ENCODE peak calls at places on chromosomes 13 and 19, in seven cellular contexts. H, V, B, C, K, N and P are unnamed samples.

GRCh38 chr13:74883834-74884233 is 598.1 kb downstream of the TBC1D4 start:
- DNase-seq in H (no peak), V (no peak), B (no peak), C (no peak), K (no peak), N (no peak), P (no peak)

GRCh38 chr19:5436101-5436947 is 18.9 kb upstream of the ZNRF4 start:
- DNase-seq in H (no peak), V (no peak), B (no peak), C (no peak), K (no peak), N (no peak), P (no peak)

GRCh38 chr13:95426631-95427030 is 125.4 kb upstream of the ABCC4 start:
- DNase-seq in H (no peak), V (no peak), B (no peak), C (no peak), K (no peak), N (no peak), P (no peak)

GRCh38 chr13:108269601-108270328 is at the start of gene TNFSF13B:
- DNase-seq in H (no peak), V (no peak), B (peak; percentile 93), C (no peak), K (peak; percentile 57), N (peak; percentile 43), P (peak; percentile 14)

GRCh38 chr13:33073338-33073737 is 57.1 kb downstream of the KL start:
- DNase-seq in H (no peak), V (no peak), B (no peak), C (no peak), K (no peak), N (no peak), P (no peak)

GRCh38 chr19:39845621-39846175 is 481 bp downstream of the FBL start:
- DNase-seq in H (no peak), V (no peak), B (no peak), C (no peak), K (no peak), N (no peak), P (no peak)

GRCh38 chr13:23909606-23910005 is 12.3 kb upstream of the C1QTNF9B start:
- DNase-seq in H (no peak), V (no peak), B (no peak), C (no peak), K (no peak), N (no peak), P (no peak)

GRCh38 chr13:26926371-26926770 is 165.8 kb upstream of the GPR12 start:
- DNase-seq in H (no peak), V (no peak), B (no peak), C (no peak), K (no peak), N (no peak), P (no peak)

GRCh38 chr19:20397292-20397691 is 168.3 kb downstream of the ZNF737 start:
- DNase-seq in H (no peak), V (no peak), B (no peak), C (no peak), K (no peak), N (no peak), P (no peak)

GRCh38 chr13:111610077-111610476 is 289.6 kb downstream of the TEX29 start:
- DNase-seq in H (no peak), V (no peak), B (no peak), C (no peak), K (no peak), N (no peak), P (no peak)

GRCh38 chr13:110303644-110304043 is 3.3 kb downstream of the COL4A1 start:
- DNase-seq in H (no peak), V (no peak), B (no peak), C (no peak), K (no peak), N (no peak), P (no peak)

GRCh38 chr13:24053505-24054251 is 106.8 kb upstream of the SPATA13 start:
- DNase-seq in H (peak; percentile 41), V (peak; percentile 81), B (no peak), C (no peak), K (peak; percentile 72), N (peak; percentile 75), P (peak; percentile 52)

GRCh38 chr13:23651887-23652286 is 81.7 kb downstream of the TNFRSF19 start:
- DNase-seq in H (no peak), V (no peak), B (no peak), C (no peak), K (no peak), N (no peak), P (no peak)

GRCh38 chr13:29819157-29819556 is 31.3 kb downstream of the UBL3 start:
- DNase-seq in H (no peak), V (no peak), B (no peak), C (no peak), K (no peak), N (no peak), P (no peak)

GRCh38 chr13:33711441-33711840 is 106.5 kb upstream of the RFC3 start:
- DNase-seq in H (no peak), V (no peak), B (no peak), C (no peak), K (no peak), N (no peak), P (no peak)

GRCh38 chr19:41527079-41527478 is 48.9 kb upstream of the CEACAM21 start:
- DNase-seq in H (no peak), V (no peak), B (no peak), C (no peak), K (no peak), N (no peak), P (no peak)

GRCh38 chr13:113926301-113926761 is 47.5 kb downstream of the C13orf46 start:
- DNase-seq in H (no peak), V (no peak), B (peak; percentile 38), C (peak; percentile 54), K (no peak), N (peak; percentile 23), P (no peak)

GRCh38 chr19:16001481-16002312 is 52.9 kb downstream of the OR10H4 start:
- DNase-seq in H (no peak), V (no peak), B (no peak), C (no peak), K (peak; percentile 21), N (no peak), P (no peak)

GRCh38 chr19:55484571-55485438 is at the start of gene NAT14:
- DNase-seq in H (no peak), V (no peak), B (peak; percentile 86), C (peak; percentile 77), K (peak; percentile 53), N (peak; percentile 45), P (peak; percentile 96)

GRCh38 chr19:13172335-13173128 is 22.3 kb downstream of the IER2 start:
- DNase-seq in H (peak; percentile 79), V (no peak), B (peak; percentile 91), C (peak; percentile 92), K (peak; percentile 85), N (peak; percentile 88), P (no peak)

GRCh38 chr13:48908381-48909087 is 67.2 kb upstream of the FNDC3A start:
- DNase-seq in H (no peak), V (no peak), B (no peak), C (no peak), K (no peak), N (no peak), P (no peak)

GRCh38 chr13:101875717-101876393 is 423.4 kb downstream of the ITGBL1 start:
- DNase-seq in H (no peak), V (no peak), B (no peak), C (no peak), K (no peak), N (no peak), P (no peak)

GRCh38 chr13:26585136-26585535 is 27.7 kb downstream of the WASF3 start:
- DNase-seq in H (no peak), V (no peak), B (no peak), C (no peak), K (no peak), N (no peak), P (no peak)

GRCh38 chr19:35643255-35644205 is 2.0 kb downstream of the ETV2 start:
- DNase-seq in H (peak; percentile 73), V (peak; percentile 75), B (peak; percentile 96), C (peak; percentile 91), K (peak; percentile 91), N (peak; percentile 90), P (peak; percentile 91)
- TF ChIP-seq POLR2AphosphoS5 in H (peak; percentile 23), V (peak; percentile 95), B (peak; percentile 89), C (peak; percentile 14), K (peak; percentile 95), N (peak; percentile 77), P (peak; percentile 76)

GRCh38 chr19:1807695-1808394 is 4.2 kb downstream of the ATP8B3 start:
- DNase-seq in H (no peak), V (no peak), B (no peak), C (peak; percentile 60), K (no peak), N (no peak), P (no peak)

GRCh38 chr19:1804858-1805257 is 7.2 kb downstream of the ATP8B3 start:
- DNase-seq in H (no peak), V (no peak), B (no peak), C (no peak), K (no peak), N (no peak), P (no peak)

GRCh38 chr19:1806184-1807029 is 5.7 kb downstream of the ATP8B3 start:
- DNase-seq in H (no peak), V (no peak), B (no peak), C (peak; percentile 65), K (no peak), N (no peak), P (no peak)

GRCh38 chr19:1807030-1807694 is 4.9 kb downstream of the ATP8B3 start:
- DNase-seq in H (no peak), V (no peak), B (peak; percentile 59), C (peak; percentile 59), K (no peak), N (no peak), P (no peak)

GRCh38 chr19:1805401-1806183 is 6.5 kb downstream of the ATP8B3 start:
- DNase-seq in H (no peak), V (no peak), B (no peak), C (peak; percentile 57), K (no peak), N (no peak), P (no peak)
- TF ChIP-seq POLR2A in H (no peak), V (no peak), B (no peak), C (no peak), K (no peak), N (no peak), P (no peak)

DNA sequence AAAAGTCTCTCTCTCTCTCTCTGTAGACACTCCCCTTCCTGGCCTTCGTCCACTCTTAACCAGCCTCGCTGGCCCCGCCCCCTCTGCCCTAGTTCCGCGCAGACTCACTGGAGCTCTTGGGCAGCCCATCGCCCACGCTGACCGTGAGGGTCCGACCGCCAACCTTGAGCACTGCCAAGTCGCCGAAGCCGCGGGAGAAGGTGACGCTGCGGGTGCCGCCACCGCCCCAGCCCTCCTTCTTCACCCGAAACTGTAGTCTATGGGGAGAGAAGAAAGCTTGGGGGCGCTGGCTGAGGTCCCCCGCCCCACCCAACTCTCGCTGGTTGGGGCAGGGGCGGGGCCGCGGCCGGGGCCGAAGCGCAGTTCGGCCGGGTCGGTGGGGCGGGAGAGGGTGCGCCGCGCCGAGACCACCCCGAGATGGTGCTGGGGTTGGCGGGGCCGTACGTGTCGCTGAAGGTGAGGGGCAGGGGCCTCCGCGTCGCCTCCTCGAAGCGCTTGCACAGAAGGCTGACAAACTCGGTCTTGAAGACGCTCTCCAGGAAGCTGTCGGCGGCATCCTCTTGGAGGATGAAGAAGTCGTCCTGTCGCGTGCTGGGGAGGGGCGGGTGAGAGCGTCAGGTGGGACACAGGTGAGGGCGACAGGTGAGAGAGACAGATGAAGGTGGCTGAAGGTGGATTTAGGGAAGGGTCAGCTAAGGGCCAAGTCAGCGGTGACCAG is 12.5 kb upstream of the ZNF414 start:
- DNase-seq in H (peak; percentile 92), V (peak; percentile 75), B (peak; percentile 85), C (peak; percentile 93), K (peak; percentile 92), N (peak; percentile 93), P (no peak)
- TF ChIP-seq POLR2AphosphoS5 in H (no peak), V (peak; percentile 68), B (peak; percentile 77), C (no peak), K (peak; percentile 70), N (peak; percentile 75), P (no peak)

GRCh38 chr19:10718205-10719196 is 622 bp downstream of the DNM2 start:
- DNase-seq in H (no peak), V (no peak), B (peak; percentile 93), C (peak; percentile 75), K (peak; percentile 41), N (peak; percentile 51), P (no peak)
- TF ChIP-seq POLR2A in H (no peak), V (peak; percentile 12), B (no peak), C (no peak), K (no peak), N (no peak), P (peak; percentile 1)